ENCODE peak calls at places on chromosomes 2 and 18, in five cellular contexts. N is OCI-LY7, G is PC-9, I is GM23248, F is Karpas-422. C is an unnamed sample. For H3K9me2, the result is how much of the 10 kb centered on the place peaks cover.

GRCh38 chr18:35974181-35974580 is 1.7 kb downstream of the RMP24 start:
- DNase-seq in G (no peak), N (no peak), I (no peak), F (no peak), C (no peak)

GRCh38 chr2:27262379-27263286 is at the start of gene SLC30A3:
- DNase-seq in F (peak), G (peak), N (peak), I (peak), C (peak)

GRCh38 chr2:138536740-138537139 is 35.2 kb downstream of the SPOPL start:
- DNase-seq in G (no peak), N (no peak), I (no peak), F (no peak), C (no peak)

GRCh38 chr2:174025271-174026121 is 60.3 kb upstream of the SP3 start:
- DNase-seq in I (peak), F (no peak), G (no peak), N (no peak), C (no peak)

GRCh38 chr2:102606353-102606752 is 13.0 kb upstream of the SLC9A2 start:
- DNase-seq in N (no peak), I (peak), G (no peak), F (no peak), C (no peak)

GRCh38 chr2:137975280-137976271 is 11.3 kb downstream of the HNMT start:
- DNase-seq in I (no peak), F (no peak), G (no peak), N (no peak), C (peak)

GRCh38 chr2:71575966-71576365 is 122.6 kb downstream of the DYSF start:
- DNase-seq in N (no peak), G (no peak), F (no peak), I (no peak), C (no peak)

GRCh38 chr2:119496682-119497081 is 27.6 kb downstream of the SCTR start:
- DNase-seq in F (no peak), I (no peak), G (no peak), N (no peak), C (no peak)

DNA sequence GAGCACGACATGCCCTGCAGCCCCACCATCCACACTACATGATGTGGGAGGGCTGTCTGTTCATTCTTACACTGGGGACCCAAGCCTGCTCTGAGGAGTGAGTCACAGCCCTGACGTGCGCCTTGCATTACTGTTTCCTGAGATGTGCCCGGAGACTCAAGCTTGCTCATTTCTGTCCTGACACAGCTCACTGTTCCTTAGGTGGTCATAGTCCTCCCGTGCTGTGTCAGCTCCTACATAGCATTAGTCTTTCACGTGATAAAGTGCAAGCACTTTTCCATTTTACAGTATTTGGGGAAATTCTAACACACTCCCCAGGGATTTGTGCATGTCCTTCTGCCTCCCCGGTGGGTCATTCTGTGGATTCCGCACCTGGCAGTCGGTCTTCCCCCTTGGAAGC is 46.2 kb upstream of the TRIM43B start:
- DNase-seq in I (peak), G (no peak), N (no peak), F (no peak), C (no peak)
- H2AFZ ChIP-seq in I (no peak), G (no peak), N (no peak), F (no peak), C (no peak)

GRCh38 chr2:128638741-128639477 is 320.2 kb upstream of the HS6ST1 start:
- DNase-seq in F (no peak), N (no peak), G (no peak), I (peak), C (no peak)
- H3K9me2 ChIP-seq in F (under half), N (under half), G (under half), I (under half), C (under half)

DNA sequence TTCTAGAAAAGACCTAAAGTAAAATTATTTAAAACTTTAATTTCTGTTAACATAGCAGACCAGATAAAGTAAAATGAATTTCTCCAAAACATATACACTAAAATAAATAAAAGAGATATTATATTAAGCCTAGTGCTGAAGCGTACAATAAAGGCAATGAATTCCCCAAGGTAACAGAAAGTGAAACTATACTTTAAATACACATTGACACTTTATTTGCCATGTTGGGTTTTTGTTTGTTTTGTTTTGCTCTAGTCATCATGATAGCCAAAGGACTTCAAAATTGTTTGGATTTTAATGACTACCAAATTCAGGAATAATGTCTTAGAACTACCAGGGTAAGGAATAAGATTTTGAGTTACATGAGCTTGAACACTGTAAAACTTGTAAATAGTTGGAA is 413.3 kb downstream of the LRRTM4 start:
- DNase-seq in I (no peak), F (no peak), N (no peak), G (no peak), C (no peak)
- H2AFZ ChIP-seq in I (no peak), F (no peak), N (no peak), G (no peak), C (no peak)

GRCh38 chr2:128641421-128642095 is 322.9 kb upstream of the HS6ST1 start:
- DNase-seq in I (no peak), N (no peak), F (no peak), G (no peak), C (no peak)

GRCh38 chr2:128638311-128638710 is 319.6 kb upstream of the HS6ST1 start:
- DNase-seq in G (no peak), I (no peak), N (no peak), F (no peak), C (no peak)

GRCh38 chr2:128642316-128642715 is 323.6 kb upstream of the HS6ST1 start:
- DNase-seq in I (no peak), G (no peak), F (no peak), N (no peak), C (no peak)

GRCh38 chr2:128639693-128640092 is 321.0 kb upstream of the HS6ST1 start:
- DNase-seq in I (peak), N (no peak), G (no peak), F (peak), C (no peak)

DNA sequence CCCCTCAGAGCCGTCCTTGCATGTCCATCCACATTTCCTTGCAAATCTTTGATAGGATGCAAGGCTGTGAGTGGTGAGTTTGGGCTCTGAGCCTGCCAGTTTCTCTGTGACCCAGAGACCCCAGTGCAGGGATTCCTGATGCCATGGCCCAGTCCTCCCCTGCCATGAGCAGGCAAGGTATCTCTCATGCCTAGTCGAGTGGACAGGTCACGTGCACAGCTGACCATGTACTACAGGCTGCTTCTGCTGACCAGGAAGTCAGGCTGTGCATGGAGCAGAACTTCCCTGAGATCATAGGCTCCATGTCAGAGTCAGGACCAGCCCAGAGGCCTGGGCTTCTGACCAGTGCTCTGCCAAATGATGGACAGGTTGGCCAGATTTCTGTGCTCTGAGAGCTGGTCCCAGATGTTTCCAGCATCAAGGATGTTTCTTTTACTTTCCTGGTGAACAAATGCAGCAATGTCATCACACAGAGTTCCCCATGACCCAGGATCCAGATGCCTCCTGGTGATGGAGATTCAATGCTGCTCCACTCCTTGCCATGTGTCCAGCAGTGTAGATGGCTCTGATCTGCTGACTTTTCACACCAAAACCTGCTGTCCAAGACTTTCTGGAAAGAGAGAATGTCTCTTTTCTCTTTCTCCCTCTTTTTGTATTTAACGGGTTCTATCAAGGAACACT is 321.6 kb upstream of the HS6ST1 start:
- DNase-seq in F (no peak), N (no peak), G (no peak), I (peak), C (no peak)
- H3K9me2 ChIP-seq in F (under half), N (under half), G (under half), I (under half), C (under half)

GRCh38 chr2:235612551-235612950 is 118.7 kb downstream of the AGAP1 start:
- DNase-seq in I (no peak), F (no peak), G (no peak), N (no peak), C (no peak)

GRCh38 chr2:235614176-235614860 is 120.5 kb downstream of the AGAP1 start:
- DNase-seq in F (no peak), G (no peak), N (no peak), I (peak), C (no peak)

GRCh38 chr2:235613671-235614070 is 119.8 kb downstream of the AGAP1 start:
- DNase-seq in N (no peak), I (no peak), G (no peak), F (no peak), C (no peak)

GRCh38 chr2:235616846-235617245 is 123.0 kb downstream of the AGAP1 start:
- DNase-seq in F (no peak), I (peak), N (no peak), G (no peak), C (no peak)

GRCh38 chr2:235614900-235615712 is 121.3 kb downstream of the AGAP1 start:
- DNase-seq in N (no peak), I (peak), F (no peak), G (no peak), C (no peak)
- H2AFZ ChIP-seq in N (no peak), I (no peak), F (no peak), G (no peak), C (no peak)

GRCh38 chr2:140918426-140918825 is 1212.4 kb downstream of the LRP1B start:
- DNase-seq in G (no peak), F (no peak), N (no peak), I (no peak), C (no peak)

GRCh38 chr2:140910683-140911082 is 1220.1 kb downstream of the LRP1B start:
- DNase-seq in G (no peak), N (no peak), I (no peak), F (no peak), C (no peak)

DNA sequence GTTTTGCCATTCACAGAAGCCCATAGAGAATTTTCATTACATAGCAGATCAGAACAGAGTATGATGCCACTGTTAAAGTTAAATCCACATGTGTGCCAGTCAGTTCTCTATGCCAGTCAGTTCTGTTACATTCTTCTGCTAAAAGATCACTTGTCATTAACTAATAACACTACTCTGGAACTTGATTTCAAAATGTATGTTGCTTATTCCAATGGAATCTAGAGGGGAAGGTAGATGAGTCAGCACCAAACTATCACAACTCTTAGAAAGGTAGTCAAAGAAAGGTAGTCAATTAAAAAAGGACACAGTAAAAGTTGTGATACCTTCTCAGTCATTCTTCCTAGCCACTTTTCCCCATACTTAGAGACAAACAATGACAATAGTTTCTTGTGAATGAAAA is 1214.4 kb downstream of the LRP1B start:
- DNase-seq in I (no peak), F (no peak), G (no peak), N (no peak), C (no peak)
- H3K9me2 ChIP-seq in I (under half), F (under half), G (under half), N (under half), C (under half)

GRCh38 chr2:37622434-37623202 is 48.8 kb downstream of the CDC42EP3 start:
- DNase-seq in F (no peak), I (no peak), N (no peak), G (no peak), C (no peak)

GRCh38 chr2:37623971-37624897 is 47.2 kb downstream of the CDC42EP3 start:
- DNase-seq in F (no peak), N (no peak), G (no peak), I (peak), C (no peak)

GRCh38 chr2:37623409-37623808 is 48.0 kb downstream of the CDC42EP3 start:
- DNase-seq in G (no peak), F (no peak), N (no peak), I (no peak), C (no peak)

GRCh38 chr2:37625781-37626548 is 45.5 kb downstream of the CDC42EP3 start:
- DNase-seq in N (peak), F (no peak), I (peak), G (no peak), C (no peak)

GRCh38 chr2:37625156-37625555 is 46.3 kb downstream of the CDC42EP3 start:
- DNase-seq in F (no peak), N (no peak), I (peak), G (no peak), C (no peak)
- H2AFZ ChIP-seq in F (no peak), N (no peak), I (no peak), G (no peak), C (no peak)

DNA sequence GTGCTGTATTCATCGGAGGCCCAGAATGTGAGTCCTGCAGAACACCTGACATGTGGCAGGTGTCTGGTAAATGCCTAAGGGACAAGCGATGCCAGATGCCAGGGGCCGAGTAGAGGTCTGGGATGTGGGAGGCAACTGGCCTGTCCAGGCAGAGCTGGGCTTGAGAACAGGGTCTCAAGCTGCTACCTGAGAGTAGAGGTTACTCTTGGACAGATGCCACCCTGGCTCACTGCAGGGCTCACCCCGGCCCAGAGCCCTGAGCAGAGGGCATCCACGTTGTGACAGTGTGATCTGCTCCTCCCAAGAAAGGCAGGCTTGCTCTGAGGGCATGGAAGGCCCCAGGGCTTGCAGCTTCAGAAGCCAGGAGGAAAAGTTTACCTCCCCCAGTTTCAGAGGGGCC is 692.0 kb upstream of the ID2 start:
- DNase-seq in N (no peak), F (no peak), G (no peak), I (no peak), C (no peak)
- H3K9me2 ChIP-seq in N (under half), F (under half), G (under half), I (under half), C (under half)

GRCh38 chr2:197847666-197848401 is 43.4 kb downstream of the PLCL1 start:
- DNase-seq in G (no peak), F (no peak), N (no peak), I (no peak), C (no peak)
- H2AFZ ChIP-seq in G (no peak), F (no peak), N (no peak), I (no peak), C (no peak)

GRCh38 chr2:128640847-128641360 is 322.2 kb upstream of the HS6ST1 start:
- DNase-seq in F (no peak), G (no peak), N (no peak), I (no peak), C (no peak)
- H3K9me2 ChIP-seq in F (under half), G (under half), N (under half), I (under half), C (under half)

C was measured in HCT116.